ENCODE peak calls at places on chromosomes 11 and 22, in four cellular contexts. W is breast epithelium, G is body of pancreas, Z is mucosa of descending colon. R is an unnamed sample.

GRCh38 chr11:114622858-114623257 is 27.3 kb upstream of the NXPE4 start:
- DNase-seq in W (no peak), G (no peak), Z (no peak), R (no peak)

GRCh38 chr11:100403817-100404216 is 283.3 kb upstream of the ARHGAP42 start:
- DNase-seq in W (no peak), G (no peak), Z (no peak), R (no peak)

GRCh38 chr22:37088750-37089408 is 20.6 kb downstream of the TMPRSS6 start:
- DNase-seq in W (no peak), G (no peak), Z (no peak), R (no peak)

GRCh38 chr11:118073554-118073953 is 3.3 kb upstream of the TMPRSS4 start:
- DNase-seq in W (no peak), G (no peak), Z (peak; percentile 50), R (no peak)

GRCh38 chr11:100769165-100769564 is 82.1 kb downstream of the ARHGAP42 start:
- DNase-seq in W (no peak), G (no peak), Z (no peak), R (no peak)

GRCh38 chr11:944711-945470 is 19.2 kb downstream of the AP2A2 start:
- DNase-seq in W (no peak), G (no peak), Z (no peak), R (no peak)

GRCh38 chr11:128687321-128687720 is 6.6 kb upstream of the FLI1 start:
- DNase-seq in W (no peak), G (peak; percentile 41), Z (peak; percentile 66), R (no peak)

GRCh38 chr11:75428301-75428724 is 4.7 kb downstream of the KLHL35 start:
- DNase-seq in W (peak; percentile 81), G (peak; percentile 95), Z (peak; percentile 95), R (peak; percentile 98)

GRCh38 chr11:96001037-96001436 is 77.1 kb upstream of the MTMR2 start:
- DNase-seq in W (no peak), G (peak; percentile 60), Z (no peak), R (no peak)

GRCh38 chr22:49954354-49954753 is 6.2 kb upstream of the PIM3 start:
- DNase-seq in W (peak; percentile 80), G (peak; percentile 88), Z (peak; percentile 60), R (no peak)

GRCh38 chr22:20242393-20243175 is 25.5 kb downstream of the RTN4R start:
- DNase-seq in W (no peak), G (no peak), Z (no peak), R (no peak)

GRCh38 chr11:65077466-65077865 is 6.4 kb downstream of the CDCA5 start:
- DNase-seq in W (no peak), G (no peak), Z (peak; percentile 18), R (no peak)

GRCh38 chr11:10540546-10540914 is 457 bp downstream of the RNF141 start:
- DNase-seq in W (peak; percentile 61), G (peak; percentile 74), Z (no peak), R (no peak)

GRCh38 chr11:14312736-14313438 is 46.1 kb downstream of the RRAS2 start:
- DNase-seq in W (no peak), G (no peak), Z (no peak), R (no peak)

GRCh38 chr22:37033605-37034430 is 14.3 kb downstream of the MPST start:
- DNase-seq in W (no peak), G (no peak), Z (peak; percentile 61), R (no peak)

GRCh38 chr22:44931077-44931540 is 78.7 kb downstream of the PHF21B start:
- DNase-seq in W (no peak), G (peak; percentile 18), Z (peak; percentile 50), R (no peak)

GRCh38 chr11:69002743-69003231 is 10.3 kb downstream of the MRGPRF start:
- DNase-seq in W (peak; percentile 45), G (no peak), Z (no peak), R (no peak)

GRCh38 chr11:74520927-74521665 is 27.6 kb upstream of the LIPT2 start:
- DNase-seq in W (no peak), G (peak; percentile 22), Z (no peak), R (no peak)

GRCh38 chr11:8019671-8020597 is 32.8 kb downstream of the EIF3F start:
- DNase-seq in W (no peak), G (no peak), Z (no peak), R (peak; percentile 24)

GRCh38 chr11:132408877-132409276 is 1038.5 kb downstream of the NTM start:
- DNase-seq in W (no peak), G (no peak), Z (no peak), R (no peak)

GRCh38 chr11:127843483-127844396 is 743.6 kb downstream of the ETS1 start:
- DNase-seq in W (no peak), G (peak; percentile 75), Z (peak; percentile 54), R (peak; percentile 76)

GRCh38 chr22:42700901-42701300 is 19.8 kb downstream of the A4GALT start:
- DNase-seq in W (no peak), G (no peak), Z (no peak), R (no peak)

GRCh38 chr11:126211236-126212088 is at the start of the genes FAM118B and RPUSD4:
- DNase-seq in W (peak; percentile 99), G (peak; percentile 98), Z (peak; percentile 99), R (peak; percentile 99)

GRCh38 chr11:65871811-65872548 is 620 bp downstream of the EFEMP2 start:
- DNase-seq in W (no peak), G (no peak), Z (peak; percentile 58), R (no peak)

GRCh38 chr11:69915151-69915500 is 95.9 kb upstream of the FGF3 start:
- DNase-seq in W (no peak), G (no peak), Z (no peak), R (no peak)

GRCh38 chr11:22703040-22703439 is 36.6 kb downstream of the GAS2 start:
- DNase-seq in W (no peak), G (peak; percentile 70), Z (no peak), R (peak; percentile 4)

GRCh38 chr22:19122752-19123492 is 710 bp upstream of the DGCR2 start:
- DNase-seq in W (no peak), G (peak; percentile 39), Z (no peak), R (peak; percentile 33)

GRCh38 chr11:72621008-72621610 is 53.1 kb downstream of the PDE2A start:
- DNase-seq in W (no peak), G (no peak), Z (no peak), R (no peak)

GRCh38 chr11:8068605-8069221 is 12.3 kb upstream of the TUB start:
- DNase-seq in W (no peak), G (peak; percentile 62), Z (no peak), R (peak; percentile 71)

GRCh38 chr11:69770525-69770924 is 4.6 kb downstream of the FGF4 start:
- DNase-seq in W (no peak), G (no peak), Z (no peak), R (no peak)

GRCh38 chr11:88979641-88980040 is 86.1 kb downstream of the GRM5 start:
- DNase-seq in W (no peak), G (no peak), Z (no peak), R (no peak)

GRCh38 chr11:6251990-6252473 is 7.6 kb upstream of the CCKBR start:
- DNase-seq in W (no peak), G (peak; percentile 96), Z (no peak), R (no peak)

GRCh38 chr11:12269104-12269441 is 108.3 kb upstream of the PARVA start:
- DNase-seq in W (no peak), G (peak; percentile 57), Z (no peak), R (peak; percentile 66)

GRCh38 chr11:134374171-134374570 is 37.9 kb downstream of the B3GAT1 start:
- DNase-seq in W (peak; percentile 15), G (no peak), Z (peak; percentile 25), R (no peak)

GRCh38 chr11:8717544-8717875 is 34.9 kb downstream of the RPL27A start:
- DNase-seq in W (no peak), G (no peak), Z (no peak), R (no peak)

GRCh38 chr11:87431386-87431785 is 393.7 kb downstream of the TMEM135 start:
- DNase-seq in W (no peak), G (no peak), Z (no peak), R (no peak)

GRCh38 chr11:11740081-11740702 is 101.6 kb upstream of the USP47 start:
- DNase-seq in W (no peak), G (no peak), Z (no peak), R (no peak)

GRCh38 chr11:35951659-35952058 is 7.8 kb downstream of the LDLRAD3 start:
- DNase-seq in W (no peak), G (no peak), Z (no peak), R (no peak)
- H3K9me3 ChIP-seq in W (no peaks in the 10 kb centered on the region), G (no peaks in the 10 kb centered on the region), Z (no peaks in the 10 kb centered on the region), R (no peaks in the 10 kb centered on the region)

DNA sequence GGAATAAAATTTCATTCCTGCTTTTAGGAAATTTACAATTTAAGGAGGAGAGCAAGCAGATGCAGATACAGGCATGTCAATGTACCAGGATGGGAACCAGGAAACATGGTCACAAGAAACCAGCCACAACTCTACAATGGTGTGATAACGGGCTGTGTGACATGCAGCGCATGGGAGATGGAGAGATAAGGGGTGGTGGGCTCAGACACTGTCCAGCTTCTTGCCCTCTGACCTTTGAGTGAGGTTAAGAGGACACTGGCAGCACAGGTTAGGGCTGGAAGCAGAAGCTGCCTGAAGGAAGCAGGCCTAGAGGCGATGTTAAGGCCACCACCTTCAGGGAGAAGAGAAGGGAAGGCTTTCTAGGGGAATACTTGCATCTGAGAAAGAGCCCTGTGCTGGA is 2.3 kb upstream of the SORL1-AS1 start:
- DNase-seq in W (no peak), G (no peak), Z (no peak), R (no peak)
- H3K4me3 ChIP-seq in W (no peak overlapping the region), G (no peak overlapping the region), Z (no peak overlapping the region), R (no peak overlapping the region)

GRCh38 chr22:24964441-24964840 is 11.9 kb downstream of the KIAA1671 start:
- DNase-seq in W (no peak), G (no peak), Z (no peak), R (no peak)

GRCh38 chr22:24968066-24968561 is 15.6 kb downstream of the KIAA1671 start:
- DNase-seq in W (peak; percentile 73), G (no peak), Z (no peak), R (peak; percentile 46)

GRCh38 chr22:24969588-24970301 is 17.2 kb downstream of the KIAA1671 start:
- DNase-seq in W (peak; percentile 72), G (peak; percentile 33), Z (no peak), R (peak; percentile 85)

GRCh38 chr22:24962835-24963234 is 10.3 kb downstream of the KIAA1671 start:
- DNase-seq in W (no peak), G (no peak), Z (no peak), R (no peak)

GRCh38 chr22:24965822-24966626 is 13.5 kb downstream of the KIAA1671 start:
- DNase-seq in W (peak; percentile 76), G (peak; percentile 90), Z (peak; percentile 88), R (no peak)
- TF ChIP-seq CTCF in W (no peak), G (no peak), Z (no peak), R (no peak)

GRCh38 chr22:48746789-48747425 is 1080.8 kb downstream of the BRD1 start:
- DNase-seq in W (peak; percentile 40), G (no peak), Z (peak; percentile 37), R (no peak)
- H3K9me3 ChIP-seq in W (no peaks in the 10 kb centered on the region), G (no peaks in the 10 kb centered on the region), Z (no peaks in the 10 kb centered on the region), R (peaks cover 9% of the 10 kb centered on the region)

DNA sequence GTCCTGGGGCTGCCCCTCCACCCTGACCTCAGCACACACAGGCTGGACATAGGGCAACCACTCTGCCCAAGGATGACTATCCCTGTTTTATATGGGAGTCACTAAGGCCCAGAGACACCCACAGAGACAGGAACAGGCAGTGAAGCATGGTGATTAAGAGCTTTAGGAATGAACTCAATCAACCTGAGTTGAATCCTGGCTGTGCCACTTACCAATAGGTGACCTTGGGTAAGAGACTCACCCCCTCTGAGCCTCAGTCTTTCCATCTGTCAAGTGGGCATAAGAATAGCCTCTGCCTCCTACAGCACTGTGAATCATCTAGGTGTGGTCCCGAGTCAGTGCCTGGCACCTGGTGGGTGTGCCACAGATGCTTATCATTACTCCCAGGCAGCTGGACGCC is 6.8 kb downstream of the CRYBB1 start:
- DNase-seq in W (no peak), G (no peak), Z (no peak), R (no peak)
- H3K4me3 ChIP-seq in W (no peak overlapping the region), G (no peak overlapping the region), Z (no peak overlapping the region), R (no peak overlapping the region)

GRCh38 chr11:61671527-61671926 is 8.7 kb upstream of the DAGLA start:
- DNase-seq in W (no peak), G (peak; percentile 86), Z (no peak), R (no peak)
- TF ChIP-seq CTCF in W (no peak), G (peak; percentile 46), Z (peak; percentile 43), R (peak; percentile 53)

R was measured in BE2C.